ENCODE peak calls at places on chromosomes 5 and 9, in eight cellular contexts. C is A673; N is lower leg skin; E is CD8-positive, alpha-beta T cell; T is GM13976; M is cardiac muscle cell; F is PC-3; L is HCT116. O is an unnamed sample.

GRCh38 chr9:18799420-18799819 is 233.6 kb downstream of the SAXO1 start:
- DNase-seq in C (no peak), N (no peak), E (no peak), T (no peak), M (no peak), F (no peak), L (no peak), O (no peak)

GRCh38 chr5:56170557-56170956 is 62.6 kb downstream of the ANKRD55 start:
- DNase-seq in C (no peak), N (no peak), E (no peak), T (no peak), M (peak; percentile 71), F (no peak), L (no peak), O (no peak)

GRCh38 chr5:7261049-7261448 is 134.9 kb upstream of the ADCY2 start:
- DNase-seq in C (peak; percentile 62), N (no peak), E (no peak), T (no peak), M (peak; percentile 1), F (peak; percentile 76), L (no peak), O (no peak)

GRCh38 chr5:76816110-76816831 is 2.6 kb upstream of the F2RL1 start:
- DNase-seq in C (no peak), N (no peak), E (no peak), T (no peak), M (no peak), F (no peak), L (no peak), O (no peak)

GRCh38 chr5:76638466-76638865 is 15.3 kb upstream of the F2RL2 start:
- DNase-seq in C (no peak), N (no peak), E (no peak), T (no peak), M (no peak), F (no peak), L (no peak), O (no peak)

GRCh38 chr9:131270171-131271015 is 5.9 kb downstream of the FAM78A start:
- DNase-seq in C (no peak), N (peak; percentile 92), E (peak; percentile 73), T (peak; percentile 79), M (peak; percentile 32), F (no peak), L (no peak), O (no peak)

GRCh38 chr5:42015681-42016080 is 90.6 kb downstream of the FBXO4 start:
- DNase-seq in C (no peak), N (no peak), E (no peak), T (no peak), M (no peak), F (no peak), L (no peak), O (no peak)

GRCh38 chr5:33257807-33258491 is 182.8 kb upstream of the TARS1 start:
- DNase-seq in C (peak; percentile 68), N (no peak), E (no peak), T (no peak), M (peak; percentile 79), F (peak; percentile 79), L (peak; percentile 3), O (no peak)

GRCh38 chr9:134413890-134414731 is 87.9 kb downstream of the RXRA start:
- DNase-seq in C (no peak), N (no peak), E (no peak), T (no peak), M (peak; percentile 77), F (peak; percentile 88), L (peak; percentile 50), O (no peak)

GRCh38 chr9:107566596-107566995 is 77.0 kb upstream of the KLF4 start:
- DNase-seq in C (no peak), N (no peak), E (no peak), T (no peak), M (peak; percentile 43), F (no peak), L (no peak), O (no peak)
- TF ChIP-seq CTCF in C (no peak), N (no peak), E (no peak), T (no peak), M (no peak), F (no peak), L (no peak), O (no peak)

DNA sequence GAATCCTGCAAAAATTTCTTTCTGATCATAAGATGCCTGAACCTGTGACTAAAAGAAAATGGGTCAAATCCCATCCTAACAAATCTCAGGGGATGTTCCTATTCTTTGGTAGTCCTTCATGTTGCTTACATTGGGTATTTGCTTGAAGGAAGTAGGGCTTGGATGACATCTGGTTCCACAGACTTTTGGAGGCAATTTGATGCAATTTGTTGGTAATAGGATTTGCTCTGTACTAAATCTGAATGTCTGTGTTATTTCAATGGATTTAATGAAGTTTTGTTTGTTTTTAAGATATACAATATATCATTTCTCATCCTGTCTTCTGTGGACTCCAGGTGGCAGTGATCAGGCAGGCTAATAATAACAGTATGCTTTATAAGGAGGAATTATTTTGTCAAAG is 457.9 kb downstream of the ZSWIM6 start:
- DNase-seq in C (no peak), N (no peak), E (no peak), T (no peak), M (no peak), F (no peak), L (no peak), O (no peak)
- TF ChIP-seq CTCF in C (no peak), N (no peak), E (no peak), T (no peak), M (no peak), F (no peak), L (no peak), O (no peak)

DNA sequence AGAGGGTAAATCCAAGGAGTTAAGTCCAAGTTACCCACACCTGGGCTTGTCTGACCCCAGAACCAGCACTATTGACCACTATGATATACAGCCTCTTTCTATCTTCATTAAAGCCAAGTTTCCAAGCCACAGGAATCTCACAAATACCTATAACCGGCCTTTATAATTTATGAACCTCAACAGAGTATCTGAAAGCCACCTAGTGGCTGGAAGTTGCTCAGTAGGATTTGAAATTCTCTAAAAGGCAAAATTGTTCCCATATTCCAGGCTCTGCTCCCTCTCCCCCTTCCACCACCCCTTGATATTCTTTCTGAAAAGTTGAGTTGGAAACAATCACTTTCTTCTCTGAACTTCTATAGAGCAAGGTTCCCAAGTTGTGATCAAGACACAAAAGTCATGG is 106.4 kb upstream of the GPR151 start:
- DNase-seq in C (no peak), N (no peak), E (no peak), T (no peak), M (no peak), F (peak; percentile 47), L (no peak), O (no peak)
- TF ChIP-seq CTCF in C (peak; percentile 51), N (no peak), E (no peak), T (no peak), M (peak; percentile 22), F (peak; percentile 83), L (peak; percentile 64), O (peak; percentile 52)

GRCh38 chr5:110716247-110717245 is 9.9 kb downstream of the TMEM232 start:
- DNase-seq in C (no peak), N (no peak), E (no peak), T (no peak), M (no peak), F (no peak), L (no peak), O (no peak)
- TF ChIP-seq CTCF in C (peak; percentile 24), N (no peak), E (no peak), T (no peak), M (no peak), F (peak; percentile 29), L (peak; percentile 8), O (no peak)

DNA sequence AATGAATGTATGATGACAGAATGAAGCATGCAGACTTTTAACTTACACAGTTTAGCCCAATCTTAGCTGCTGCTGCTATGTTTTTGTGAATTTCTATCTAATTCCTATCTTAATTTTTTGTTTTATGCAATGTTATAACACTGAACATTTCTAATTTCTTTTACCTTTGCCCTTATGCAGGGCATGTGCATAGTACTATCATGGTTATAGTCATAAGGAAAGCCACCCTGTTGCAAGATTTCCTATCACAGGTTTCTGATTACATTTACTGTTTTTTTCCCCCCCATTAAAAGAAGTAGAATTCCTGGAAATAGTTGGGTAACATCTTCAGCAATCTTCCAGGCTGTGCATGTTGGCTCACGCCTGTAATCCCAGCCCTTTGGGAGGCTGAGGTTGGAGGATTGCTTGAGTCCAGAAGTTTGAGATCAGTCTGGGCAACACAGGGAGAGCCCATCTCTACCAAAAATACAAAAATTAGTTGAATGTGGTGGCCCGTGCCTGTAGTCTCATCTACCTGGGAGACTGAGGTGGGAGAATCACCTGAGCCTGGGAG is 164.4 kb downstream of the KDM4C start:
- DNase-seq in C (no peak), N (no peak), E (no peak), T (no peak), M (no peak), F (no peak), L (no peak), O (no peak)
- TF ChIP-seq CTCF in C (no peak), N (no peak), E (no peak), T (no peak), M (no peak), F (no peak), L (no peak), O (no peak)

GRCh38 chr5:116621599-116621998 is 47.0 kb upstream of the SEMA6A start:
- DNase-seq in C (no peak), N (no peak), E (no peak), T (no peak), M (no peak), F (no peak), L (no peak), O (no peak)
- TF ChIP-seq CTCF in C (no peak), N (no peak), E (no peak), T (no peak), M (no peak), F (no peak), L (no peak), O (no peak)